ENCODE peak calls at places on chromosomes 11 and 22, in five cellular contexts. A is HCT116; O is CD4-positive, alpha-beta T cell; I is lung; G is kidney epithelial cell. Z is an unnamed sample.
A peak's percentile ranks its signal among the peaks of the same experiment; 100 is the strongest.

GRCh38 chr22:28034760-28035401 is 115.8 kb upstream of the PITPNB start:
- DNase-seq in G (no peak), O (peak; percentile 5), A (no peak), I (peak; percentile 65), Z (no peak)

GRCh38 chr11:8833568-8834275 is 77.3 kb upstream of the AKIP1 start:
- DNase-seq in I (no peak), A (no peak), G (peak; percentile 89), O (no peak), Z (no peak)

GRCh38 chr22:20118572-20119020 is 1.6 kb upstream of the TRMT2A start:
- DNase-seq in I (no peak), A (no peak), G (no peak), O (no peak), Z (no peak)

GRCh38 chr11:94834931-94835330 is 66.8 kb downstream of the AMOTL1 start:
- DNase-seq in G (no peak), I (no peak), A (no peak), O (no peak), Z (no peak)

GRCh38 chr11:71078482-71078881 is 173.9 kb downstream of the SHANK2 start:
- DNase-seq in I (no peak), O (no peak), A (peak; percentile 18), G (no peak), Z (no peak)

GRCh38 chr11:103619480-103619879 is 417.0 kb upstream of the DDI1 start:
- DNase-seq in A (no peak), I (no peak), O (no peak), G (no peak), Z (peak; percentile 13)

GRCh38 chr11:104054911-104055529 is 18.6 kb downstream of the DDI1 start:
- DNase-seq in O (no peak), I (no peak), A (no peak), G (no peak), Z (no peak)

GRCh38 chr11:43403357-43404231 is 44.9 kb downstream of the TTC17 start:
- DNase-seq in O (no peak), A (no peak), G (no peak), I (no peak), Z (no peak)

GRCh38 chr11:58740447-58740846 is 8.7 kb upstream of the GLYAT start:
- DNase-seq in O (no peak), I (no peak), A (no peak), G (no peak), Z (no peak)

GRCh38 chr11:90698238-90698637 is 475.4 kb upstream of the CHORDC1 start:
- DNase-seq in O (no peak), I (no peak), A (no peak), G (no peak), Z (no peak)

GRCh38 chr22:43007519-43008102 is 7.3 kb downstream of the PACSIN2 start:
- DNase-seq in A (no peak), I (peak; percentile 82), G (no peak), O (no peak), Z (no peak)

GRCh38 chr22:33866521-33866920 is 53.8 kb downstream of the LARGE1 start:
- DNase-seq in G (no peak), A (no peak), O (no peak), I (no peak), Z (no peak)

GRCh38 chr11:33920838-33921613 is 29.1 kb upstream of the LMO2 start:
- DNase-seq in O (no peak), A (no peak), G (no peak), I (no peak), Z (no peak)

GRCh38 chr11:74685905-74686304 is 45.3 kb downstream of the CHRDL2 start:
- DNase-seq in G (no peak), O (no peak), I (no peak), A (no peak), Z (no peak)

GRCh38 chr11:16815047-16815767 is 76.8 kb downstream of the C11orf58 start:
- DNase-seq in A (no peak), I (peak; percentile 70), O (no peak), G (no peak), Z (no peak)

GRCh38 chr11:18617688-18618340 is 16.3 kb downstream of the SPTY2D1 start:
- DNase-seq in G (no peak), A (no peak), O (no peak), I (no peak), Z (no peak)

GRCh38 chr22:27546157-27546556 is 255.4 kb downstream of the MN1 start:
- DNase-seq in O (no peak), A (no peak), I (no peak), G (no peak), Z (no peak)

GRCh38 chr11:61339490-61339878 is 6.5 kb downstream of the TKFC start:
- DNase-seq in A (no peak), I (no peak), G (no peak), O (no peak), Z (no peak)

GRCh38 chr11:67371549-67372231 is 1.7 kb downstream of the CLCF1 start:
- DNase-seq in O (no peak), G (no peak), I (no peak), A (no peak), Z (peak; percentile 61)

GRCh38 chr11:74025467-74026166 is 16.7 kb upstream of the UCP3 start:
- DNase-seq in A (no peak), G (no peak), I (no peak), O (no peak), Z (no peak)

GRCh38 chr11:32225491-32226285 is 134.8 kb downstream of the RCN1 start:
- DNase-seq in I (no peak), O (no peak), A (no peak), G (no peak), Z (no peak)

GRCh38 chr11:78941226-78941851 is 366.7 kb upstream of the NARS2 start:
- DNase-seq in G (no peak), O (no peak), I (no peak), A (no peak), Z (no peak)

GRCh38 chr11:66391322-66391721 is 19.8 kb upstream of the SLC29A2 start:
- DNase-seq in I (no peak), G (no peak), A (no peak), O (no peak), Z (no peak)

GRCh38 chr22:19204640-19205039 is 26.1 kb upstream of the SLC25A1 start:
- DNase-seq in A (no peak), O (no peak), G (no peak), I (no peak), Z (no peak)

GRCh38 chr11:132030896-132031295 is 660.5 kb downstream of the NTM start:
- DNase-seq in G (no peak), I (no peak), A (no peak), O (no peak), Z (no peak)

GRCh38 chr11:103294516-103294915 is 185.3 kb downstream of the DYNC2H1 start:
- DNase-seq in O (no peak), I (no peak), G (no peak), A (no peak), Z (no peak)

GRCh38 chr11:65420506-65421203 is 1.9 kb upstream of the NEAT1 start:
- DNase-seq in O (no peak), G (no peak), I (no peak), A (no peak), Z (no peak)

GRCh38 chr22:48574776-48575566 is 1252.7 kb downstream of the BRD1 start:
- DNase-seq in A (no peak), I (peak; percentile 34), G (no peak), O (no peak), Z (no peak)

GRCh38 chr11:59206635-59207034 is 6.1 kb downstream of the MPEG1 start:
- DNase-seq in G (no peak), A (peak; percentile 21), I (no peak), O (no peak), Z (peak; percentile 50)

GRCh38 chr11:12382451-12382850 is 5.1 kb downstream of the PARVA start:
- DNase-seq in I (no peak), G (no peak), A (no peak), O (no peak), Z (no peak)

GRCh38 chr11:86341382-86341781 is 33.3 kb upstream of the CCDC81 start:
- DNase-seq in A (no peak), I (no peak), G (no peak), O (no peak), Z (no peak)

GRCh38 chr22:31045900-31046587 is 35.1 kb upstream of the SMTN start:
- DNase-seq in O (no peak), A (no peak), I (no peak), G (no peak), Z (no peak)
- TF ChIP-seq CTCF in O (no peak), A (no peak), I (no peak), G (no peak), Z (no peak)

GRCh38 chr11:107683807-107684206 is 28.0 kb downstream of the SLN start:
- DNase-seq in O (no peak), G (no peak), I (no peak), A (peak; percentile 56), Z (no peak)
- TF ChIP-seq CTCF in O (peak; percentile 24), G (peak; percentile 34), I (no peak), A (no peak), Z (peak; percentile 13)

GRCh38 chr11:1555713-1556153 is 16.3 kb downstream of the DUSP8 start:
- DNase-seq in A (no peak), G (no peak), O (no peak), I (no peak), Z (no peak)

GRCh38 chr11:1554981-1555712 is 16.9 kb downstream of the DUSP8 start:
- DNase-seq in A (no peak), I (no peak), G (no peak), O (no peak), Z (no peak)

GRCh38 chr11:1557168-1557884 is 14.7 kb downstream of the DUSP8 start:
- DNase-seq in O (no peak), I (no peak), G (no peak), A (no peak), Z (no peak)

GRCh38 chr11:1556278-1557167 is 15.5 kb downstream of the DUSP8 start:
- DNase-seq in A (no peak), O (no peak), I (no peak), G (no peak), Z (no peak)

DNA sequence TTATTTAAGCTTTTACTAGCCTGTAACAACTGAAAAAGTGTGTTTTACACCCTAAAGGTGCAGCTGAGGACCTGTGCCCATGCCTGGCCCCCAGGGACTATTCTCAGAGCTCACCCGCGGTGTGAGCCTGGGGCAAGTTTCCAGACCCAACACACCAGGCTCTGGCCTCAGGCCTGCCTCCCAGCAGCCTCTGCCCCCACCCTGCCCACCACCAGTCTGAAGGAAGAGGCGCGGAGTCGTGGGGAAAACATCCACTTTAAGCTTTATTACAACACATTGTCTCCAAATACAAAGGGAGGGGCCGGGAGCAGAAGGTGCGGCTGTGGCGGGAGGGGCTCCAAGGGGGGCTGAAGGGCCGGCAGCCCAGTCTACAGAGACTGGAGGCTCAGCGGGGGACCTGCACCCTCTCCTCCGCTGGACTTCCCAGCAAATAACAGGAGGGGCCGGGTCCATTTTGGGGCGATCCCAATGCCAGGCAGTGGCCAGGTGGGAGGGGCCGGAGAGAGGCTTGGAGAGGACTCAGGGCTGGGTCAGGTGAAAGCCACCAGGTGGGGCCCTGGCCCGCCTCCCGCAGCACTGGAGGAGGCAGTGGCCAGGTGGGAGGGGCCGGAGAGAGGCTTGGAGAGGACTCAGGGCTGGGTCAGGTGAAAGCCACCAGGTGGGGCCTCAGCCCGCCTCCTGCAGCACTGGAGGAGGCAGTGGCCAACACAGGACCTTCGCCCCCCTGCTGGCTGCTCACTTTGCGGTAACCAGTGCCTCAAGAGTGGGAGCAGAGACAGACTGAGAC is 18.1 kb downstream of the DUSP8 start:
- DNase-seq in I (peak; percentile 77), O (no peak), G (no peak), A (no peak), Z (peak; percentile 83)
- TF ChIP-seq CTCF in I (no peak), O (no peak), G (peak; percentile 5), A (no peak), Z (peak; percentile 57)

GRCh38 chr22:26522012-26522411 is 9.7 kb upstream of the TFIP11 start:
- DNase-seq in G (no peak), A (no peak), I (no peak), O (no peak), Z (no peak)
- TF ChIP-seq CTCF in G (no peak), A (no peak), I (no peak), O (no peak), Z (no peak)